ENCODE peak calls at places on chromosomes 12 and 14, in ten cellular contexts. H is DMS 273 treated with DMSO at 0.1 percent for 48 hours; U is GM04504; T is lower lobe of right lung; C is LHCN-M2; G is CD4-positive, alpha-beta T cell; K is LoVo; X is GF-D8; Y is KG1; W is GOT3. P is an unnamed sample.

GRCh38 chr14:31990959-31991541 is 86.1 kb upstream of the ARHGAP5 start:
- DNase-seq in H (no peak), U (peak; percentile 84), T (no peak), C (peak; percentile 26), G (no peak), K (no peak), X (no peak), Y (no peak), W (no peak), P (no peak)

GRCh38 chr12:26195250-26195640 is at the start of gene SSPN:
- DNase-seq in H (no peak), U (peak; percentile 27), T (peak; percentile 64), C (peak; percentile 70), G (no peak), K (no peak), X (no peak), Y (peak; percentile 65), W (no peak), P (peak; percentile 92)

GRCh38 chr14:20624495-20625070 is 16.9 kb downstream of the OR6S1 start:
- DNase-seq in H (peak; percentile 75), U (no peak), T (peak; percentile 88), C (peak; percentile 35), G (peak; percentile 31), K (peak; percentile 91), X (peak; percentile 87), Y (no peak), W (no peak), P (peak; percentile 80)

GRCh38 chr14:36271222-36271621 is 49.2 kb downstream of the MBIP start:
- DNase-seq in H (no peak), U (no peak), T (no peak), C (no peak), G (no peak), K (no peak), X (no peak), Y (no peak), W (no peak), P (no peak)

GRCh38 chr12:77118696-77119095 is 53.3 kb upstream of the E2F7 start:
- DNase-seq in H (no peak), U (no peak), T (no peak), C (peak; percentile 78), G (no peak), K (no peak), X (no peak), Y (no peak), W (no peak), P (no peak)

GRCh38 chr12:122203301-122203967 is at the start of gene B3GNT4:
- DNase-seq in H (no peak), U (no peak), T (peak; percentile 77), C (no peak), G (peak; percentile 72), K (peak; percentile 84), X (no peak), Y (no peak), W (no peak), P (peak; percentile 88)

GRCh38 chr14:22071001-22071400 is 397.4 kb upstream of the OR4E1 start:
- DNase-seq in H (no peak), U (no peak), T (no peak), C (no peak), G (peak; percentile 39), K (no peak), X (peak; percentile 49), Y (peak; percentile 82), W (no peak), P (no peak)

GRCh38 chr12:77124767-77125166 is 59.4 kb upstream of the E2F7 start:
- DNase-seq in H (no peak), U (no peak), T (no peak), C (peak; percentile 89), G (no peak), K (no peak), X (no peak), Y (no peak), W (no peak), P (no peak)

GRCh38 chr14:22388669-22389625 is 200.1 kb downstream of the DAD1 start:
- DNase-seq in H (no peak), U (no peak), T (no peak), C (no peak), G (no peak), K (no peak), X (no peak), Y (no peak), W (no peak), P (no peak)